ENCODE peak calls at places on chromosomes 2 and 18, in five cellular contexts. J is neural crest cell, L is DND-41, X is neural progenitor cell, B is Panc1. D is an unnamed sample.

GRCh38 chr2:159013103-159013502 is 44.7 kb downstream of the TANC1 start:
- DNase-seq in J (no peak), L (no peak), X (no peak), B (no peak), D (no peak)

GRCh38 chr2:177530513-177531039 is 138.0 kb downstream of the AGPS start:
- DNase-seq in J (no peak), L (no peak), X (no peak), B (no peak), D (no peak)

GRCh38 chr2:186716899-186717811 is 23.3 kb downstream of the FAM171B start:
- DNase-seq in J (no peak), L (no peak), X (peak), B (no peak), D (no peak)

GRCh38 chr18:49851624-49852023 is 38.3 kb upstream of the ACAA2 start:
- DNase-seq in J (no peak), L (no peak), X (no peak), B (no peak), D (no peak)

GRCh38 chr2:231877533-231878456 is 48.4 kb downstream of the NPPC start:
- DNase-seq in J (no peak), L (no peak), X (peak), B (no peak), D (no peak)

GRCh38 chr18:74804677-74805076 is 207.0 kb downstream of the ZNF407 start:
- DNase-seq in J (no peak), L (no peak), X (no peak), B (no peak), D (no peak)

GRCh38 chr2:69298261-69298660 is 88.8 kb downstream of the GFPT1 start:
- DNase-seq in J (no peak), L (no peak), X (no peak), B (peak), D (no peak)

GRCh38 chr2:56515399-56515798 is 331.6 kb downstream of the CCDC85A start:
- DNase-seq in J (no peak), L (no peak), X (no peak), B (no peak), D (no peak)

GRCh38 chr18:58180738-58181353 is 136.8 kb downstream of the NEDD4L start:
- DNase-seq in J (peak), L (peak), X (peak), B (no peak), D (peak)

GRCh38 chr18:41599529-41599928 is 355.5 kb upstream of the PIK3C3 start:
- DNase-seq in J (no peak), L (no peak), X (no peak), B (no peak), D (no peak)

GRCh38 chr18:26579941-26580618 is 31.7 kb upstream of the KCTD1 start:
- DNase-seq in J (no peak), L (no peak), X (no peak), B (no peak), D (no peak)

DNA sequence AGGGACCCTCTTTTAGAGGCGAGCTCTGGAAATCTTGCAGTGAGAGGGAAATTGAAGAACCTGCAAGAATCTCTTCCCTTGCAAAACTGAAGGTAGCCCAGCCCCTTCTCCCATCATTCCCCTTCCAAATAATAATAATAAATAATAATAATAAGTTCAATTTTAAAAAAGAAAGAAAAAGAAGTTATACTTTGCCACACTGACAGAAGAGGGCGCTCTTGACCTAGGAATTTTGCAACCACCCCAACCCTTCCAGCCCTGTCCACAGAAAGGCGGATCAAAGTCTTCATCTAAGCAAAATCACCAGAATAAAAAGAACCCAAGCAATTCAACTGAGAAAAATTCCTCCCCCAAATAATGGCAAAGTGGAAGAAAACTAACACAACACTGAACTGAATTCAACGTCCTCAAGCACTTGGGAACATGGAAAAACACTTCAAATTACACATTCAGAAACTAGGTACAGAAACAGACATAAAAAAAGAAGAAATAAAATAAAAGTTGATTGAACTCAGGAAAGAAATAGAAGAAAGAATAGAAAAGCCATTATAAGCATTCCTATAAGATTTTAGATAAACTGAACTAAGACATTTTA is 98.9 kb upstream of the GLS start:
- DNase-seq in J (peak), L (peak), X (peak), B (no peak), D (peak)
- TF ChIP-seq CTCF in J (peak), L (peak), X (peak), B (peak), D (peak)

GRCh38 chr2:124325667-124326425 is 300.8 kb downstream of the CNTNAP5 start:
- DNase-seq in J (no peak), L (no peak), X (no peak), B (no peak), D (no peak)
- TF ChIP-seq CTCF in J (peak), L (peak), X (peak), B (peak), D (no peak)

GRCh38 chr2:103469800-103470199 is 708.0 kb downstream of the TMEM182 start:
- DNase-seq in J (no peak), L (no peak), X (no peak), B (no peak), D (no peak)
- TF ChIP-seq CTCF in J (no peak), L (no peak), X (no peak), B (no peak), D (no peak)

DNA sequence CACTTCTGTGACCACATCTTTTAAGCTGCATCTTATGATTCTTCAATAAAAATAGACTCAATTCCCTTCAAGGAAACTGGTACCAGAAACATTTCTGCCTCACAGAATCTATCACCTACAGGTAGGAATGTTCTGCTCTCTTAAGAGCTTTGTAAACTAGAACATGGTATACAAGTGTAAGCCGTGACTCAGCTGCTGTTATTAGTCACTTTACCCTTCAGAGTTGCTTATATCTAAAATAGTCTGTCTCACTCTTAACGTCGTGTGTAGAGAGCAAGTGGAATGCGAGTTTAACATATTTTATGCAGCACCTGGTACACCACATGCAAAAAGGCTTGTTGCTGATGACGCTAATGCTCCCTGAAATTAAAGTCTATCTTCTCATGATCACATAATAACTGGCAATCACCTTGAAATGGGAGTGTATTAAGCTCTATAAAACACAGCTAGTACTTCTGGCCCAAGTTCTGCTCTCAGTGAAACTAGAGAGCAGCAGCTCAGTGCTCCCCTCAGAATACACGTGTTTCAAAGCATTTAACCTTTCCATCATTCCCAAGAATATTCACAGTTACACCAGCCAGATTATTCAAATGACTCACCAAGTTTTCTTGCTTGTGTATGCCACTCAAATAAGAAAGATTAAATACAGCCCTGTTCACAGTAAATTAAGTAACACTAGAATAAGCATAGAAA is 420.0 kb downstream of the ZEB2 start:
- DNase-seq in J (no peak), L (no peak), X (no peak), B (no peak), D (no peak)
- TF ChIP-seq CTCF in J (no peak), L (no peak), X (no peak), B (no peak), D (no peak)

GRCh38 chr2:138829326-138829725 is 49.1 kb upstream of the NXPH2 start:
- DNase-seq in J (peak), L (peak), X (peak), B (no peak), D (peak)
- TF ChIP-seq CTCF in J (peak), L (peak), X (peak), B (peak), D (no peak)

DNA sequence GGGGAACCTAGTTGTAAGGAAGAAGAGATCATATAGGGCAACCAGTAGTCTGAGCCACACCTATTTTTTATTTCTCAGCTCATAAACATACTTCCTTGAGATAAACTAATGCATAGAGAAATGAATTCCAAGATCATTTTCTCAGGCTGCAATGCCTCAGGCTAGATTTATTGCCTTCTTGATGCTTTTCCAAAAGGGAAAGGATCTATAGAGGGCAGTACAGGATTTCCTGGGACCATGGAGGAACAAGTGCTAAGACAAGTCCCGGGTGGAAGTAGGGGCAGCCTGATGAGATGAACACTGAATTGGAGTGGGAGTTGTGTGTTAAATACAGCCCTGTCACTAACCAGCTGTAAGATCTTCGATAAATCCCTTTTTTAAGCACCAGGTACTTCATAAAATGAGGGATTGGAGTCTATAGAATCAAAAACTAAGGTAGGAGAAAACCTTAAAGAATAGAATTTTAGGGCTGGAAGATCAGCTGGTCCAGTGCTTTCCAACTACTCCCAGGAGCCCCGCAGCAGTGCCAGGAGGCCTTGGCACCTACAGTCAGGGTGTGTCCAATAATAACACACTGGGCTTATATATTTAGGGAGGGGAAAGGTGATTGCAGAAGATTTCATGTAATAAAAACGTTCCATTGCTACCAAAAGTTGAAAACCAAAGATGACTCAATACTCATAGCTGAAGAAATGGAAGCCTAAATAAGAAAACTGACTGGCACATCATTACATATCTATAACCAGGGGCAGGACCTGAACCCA is 58.1 kb downstream of the SERTAD2 start:
- DNase-seq in J (no peak), L (no peak), X (peak), B (peak), D (no peak)
- TF ChIP-seq CTCF in J (peak), L (peak), X (peak), B (peak), D (no peak)

GRCh38 chr2:191245046-191245868 is at the start of gene MYO1B:
- DNase-seq in J (peak), L (peak), X (peak), B (no peak), D (peak)
- TF ChIP-seq CTCF in J (peak), L (peak), X (peak), B (peak), D (peak)

DNA sequence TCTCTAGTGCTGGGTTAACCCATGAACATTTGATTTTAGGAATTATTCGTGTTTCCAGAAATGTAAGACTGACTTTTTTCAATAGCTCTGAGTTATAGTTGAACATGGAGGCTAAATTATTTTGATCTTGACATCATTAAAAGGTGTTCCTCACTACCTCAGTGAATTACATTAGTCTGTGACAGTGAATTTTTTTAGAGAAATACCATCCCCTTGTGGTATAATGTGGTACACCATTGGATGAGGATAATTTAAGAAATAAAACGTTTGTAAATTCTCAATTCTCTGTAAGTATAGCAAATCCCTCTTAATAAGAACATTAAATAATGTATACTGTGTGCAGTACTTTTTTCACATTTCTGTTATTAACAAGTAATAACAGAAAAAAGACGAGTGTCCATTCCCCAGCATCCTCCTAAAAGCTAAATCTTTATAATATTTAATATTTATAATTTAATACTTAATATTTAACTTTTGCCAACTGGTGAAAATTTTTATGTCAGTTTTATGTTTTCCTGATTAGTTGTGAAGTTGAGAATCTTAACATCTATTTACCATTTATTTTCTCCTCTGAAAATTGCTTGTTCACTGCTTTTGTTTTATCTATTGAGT is 70.3 kb upstream of the CWC22 start:
- DNase-seq in J (no peak), L (no peak), X (peak), B (peak), D (no peak)
- TF ChIP-seq CTCF in J (peak), L (peak), X (peak), B (peak), D (peak)

GRCh38 chr2:131153529-131153928 is 48.4 kb downstream of the PLEKHB2 start:
- DNase-seq in J (no peak), L (no peak), X (no peak), B (no peak), D (no peak)
- TF ChIP-seq CTCF in J (no peak), L (no peak), X (no peak), B (no peak), D (no peak)